ENCODE peak calls at places on chromosome 19, in six cellular contexts. One of them, this sample, is unnamed.

GRCh38 chr19:49950590-49950948 is 10.4 kb downstream of the SIGLEC11 start:
- DNase-seq in GM23248: no peak
- DNase-seq in NB4: no peak
- DNase-seq in T-helper 17 cell: no peak
- DNase-seq in ELR: no peak
- DNase-seq in adrenal gland: no peak
- DNase-seq in this sample: no peak

GRCh38 chr19:55683449-55684261 is 8.6 kb downstream of the EPN1 start:
- DNase-seq in GM23248: no peak
- DNase-seq in NB4: no peak
- DNase-seq in T-helper 17 cell: no peak
- DNase-seq in ELR: no peak
- DNase-seq in adrenal gland: peak; percentile 57
- DNase-seq in this sample: no peak

GRCh38 chr19:2494447-2495129 is 18.7 kb downstream of the GADD45B start:
- DNase-seq in GM23248: peak; percentile 97
- DNase-seq in NB4: peak; percentile 48
- DNase-seq in T-helper 17 cell: peak; percentile 60
- DNase-seq in ELR: peak; percentile 71
- DNase-seq in adrenal gland: peak; percentile 87
- DNase-seq in this sample: no peak

GRCh38 chr19:16124953-16125352 is 13.3 kb downstream of the RAB8A start:
- DNase-seq in GM23248: no peak
- DNase-seq in NB4: no peak
- DNase-seq in T-helper 17 cell: no peak
- DNase-seq in ELR: no peak
- DNase-seq in adrenal gland: no peak
- DNase-seq in this sample: no peak

GRCh38 chr19:23415561-23416191 is 20.4 kb upstream of the ZNF91 start:
- DNase-seq in GM23248: peak; percentile 25
- DNase-seq in NB4: no peak
- DNase-seq in T-helper 17 cell: no peak
- DNase-seq in ELR: peak; percentile 73
- DNase-seq in adrenal gland: no peak
- DNase-seq in this sample: no peak

GRCh38 chr19:42067315-42067888 is 2.6 kb downstream of the GRIK5 start:
- DNase-seq in GM23248: no peak
- DNase-seq in NB4: no peak
- DNase-seq in T-helper 17 cell: no peak
- DNase-seq in ELR: no peak
- DNase-seq in adrenal gland: no peak
- DNase-seq in this sample: no peak

GRCh38 chr19:34677386-34678084 is at the start of gene ZNF302:
- DNase-seq in GM23248: peak; percentile 99
- DNase-seq in NB4: peak; percentile 95
- DNase-seq in T-helper 17 cell: peak; percentile 81
- DNase-seq in ELR: peak; percentile 95
- DNase-seq in adrenal gland: peak; percentile 98
- DNase-seq in this sample: peak; percentile 92

GRCh38 chr19:16066611-16067104 is 9.6 kb upstream of the TPM4 start:
- DNase-seq in GM23248: peak; percentile 60
- DNase-seq in NB4: peak; percentile 82
- DNase-seq in T-helper 17 cell: no peak
- DNase-seq in ELR: peak; percentile 65
- DNase-seq in adrenal gland: peak; percentile 50
- DNase-seq in this sample: peak; percentile 62

GRCh38 chr19:1173160-1173844 is 766 bp downstream of the SBNO2 start:
- DNase-seq in GM23248: peak; percentile 55
- DNase-seq in NB4: peak; percentile 26
- DNase-seq in T-helper 17 cell: no peak
- DNase-seq in ELR: peak; percentile 43
- DNase-seq in adrenal gland: no peak
- DNase-seq in this sample: no peak

GRCh38 chr19:16398530-16399241 is 73.1 kb downstream of the EPS15L1 start:
- DNase-seq in GM23248: peak; percentile 37
- DNase-seq in NB4: no peak
- DNase-seq in T-helper 17 cell: no peak
- DNase-seq in ELR: no peak
- DNase-seq in adrenal gland: no peak
- DNase-seq in this sample: no peak

GRCh38 chr19:14473073-14473790 is 1.9 kb downstream of the PTGER1 start:
- DNase-seq in GM23248: no peak
- DNase-seq in NB4: no peak
- DNase-seq in T-helper 17 cell: no peak
- DNase-seq in ELR: no peak
- DNase-seq in adrenal gland: no peak
- DNase-seq in this sample: no peak

GRCh38 chr19:10112895-10113591 is 1.6 kb downstream of the P2RY11 start:
- DNase-seq in GM23248: peak; percentile 75
- DNase-seq in NB4: peak; percentile 94
- DNase-seq in T-helper 17 cell: peak; percentile 51
- DNase-seq in ELR: peak; percentile 64
- DNase-seq in adrenal gland: peak; percentile 60
- DNase-seq in this sample: no peak

GRCh38 chr19:48989701-48990291 is 3.3 kb downstream of the GYS1 start:
- DNase-seq in GM23248: no peak
- DNase-seq in NB4: no peak
- DNase-seq in T-helper 17 cell: no peak
- DNase-seq in ELR: no peak
- DNase-seq in adrenal gland: no peak
- DNase-seq in this sample: no peak

GRCh38 chr19:19075126-19075525 is 11.3 kb downstream of the SLC25A42 start:
- DNase-seq in GM23248: no peak
- DNase-seq in NB4: no peak
- DNase-seq in T-helper 17 cell: no peak
- DNase-seq in ELR: no peak
- DNase-seq in adrenal gland: no peak
- DNase-seq in this sample: no peak

GRCh38 chr19:45667620-45668341 is at the start of gene GIPR:
- DNase-seq in GM23248: peak; percentile 72
- DNase-seq in NB4: peak; percentile 49
- DNase-seq in T-helper 17 cell: peak; percentile 50
- DNase-seq in ELR: peak; percentile 60
- DNase-seq in adrenal gland: peak; percentile 30
- DNase-seq in this sample: peak; percentile 22

GRCh38 chr19:2212861-2213711 is 23.0 kb downstream of the PLEKHJ1 start:
- DNase-seq in GM23248: no peak
- DNase-seq in NB4: no peak
- DNase-seq in T-helper 17 cell: no peak
- DNase-seq in ELR: no peak
- DNase-seq in adrenal gland: no peak
- DNase-seq in this sample: no peak

GRCh38 chr19:46328079-46328478 is 18.8 kb upstream of the PPP5C start:
- DNase-seq in GM23248: no peak
- DNase-seq in NB4: no peak
- DNase-seq in T-helper 17 cell: no peak
- DNase-seq in ELR: no peak
- DNase-seq in adrenal gland: no peak
- DNase-seq in this sample: no peak

GRCh38 chr19:10855879-10856522 is 7.8 kb downstream of the C19orf38 start:
- DNase-seq in GM23248: peak; percentile 37
- DNase-seq in NB4: peak; percentile 54
- DNase-seq in T-helper 17 cell: no peak
- DNase-seq in ELR: peak; percentile 60
- DNase-seq in adrenal gland: no peak
- DNase-seq in this sample: peak; percentile 29

GRCh38 chr19:14434543-14435319 is 1.6 kb downstream of the PKN1 start:
- DNase-seq in GM23248: peak; percentile 92
- DNase-seq in NB4: peak; percentile 64
- DNase-seq in T-helper 17 cell: no peak
- DNase-seq in ELR: peak; percentile 75
- DNase-seq in adrenal gland: peak; percentile 90
- DNase-seq in this sample: peak; percentile 40

GRCh38 chr19:45780448-45781281 is 1.6 kb downstream of the DMPK start:
- DNase-seq in GM23248: no peak
- DNase-seq in NB4: no peak
- DNase-seq in T-helper 17 cell: no peak
- DNase-seq in ELR: no peak
- DNase-seq in adrenal gland: no peak
- DNase-seq in this sample: no peak

GRCh38 chr19:44228318-44228717 is 16.0 kb downstream of the ZNF227 start:
- DNase-seq in GM23248: no peak
- DNase-seq in NB4: no peak
- DNase-seq in T-helper 17 cell: no peak
- DNase-seq in ELR: no peak
- DNase-seq in adrenal gland: no peak
- DNase-seq in this sample: no peak